ENCODE peak calls at places on chromosome 2, in six cellular contexts. C, G, X, R, E and A are unnamed samples.

GRCh38 chr2:161206491-161207032 is 46.3 kb downstream of the TANK start:
- DNase-seq in R (no peak), C (no peak), G (no peak), E (no peak), X (no peak), A (no peak)

GRCh38 chr2:156663757-156664409 is 227.7 kb downstream of the GPD2 start:
- DNase-seq in G (no peak), C (no peak), E (no peak), R (no peak), X (no peak), A (peak)

GRCh38 chr2:168179592-168179991 is 67.8 kb downstream of the STK39 start:
- DNase-seq in E (no peak), R (no peak), G (no peak), X (no peak), C (no peak), A (no peak)

GRCh38 chr2:33426666-33427231 is 49.7 kb upstream of the RASGRP3 start:
- DNase-seq in R (no peak), G (peak), E (peak), X (no peak), C (no peak), A (no peak)

GRCh38 chr2:150866431-150866830 is 379.0 kb upstream of the RND3 start:
- DNase-seq in X (no peak), G (no peak), E (no peak), R (no peak), C (no peak), A (no peak)

GRCh38 chr2:55047677-55048299 is 2.5 kb downstream of the RTN4 start:
- DNase-seq in R (no peak), C (no peak), E (peak), G (no peak), X (no peak), A (peak)

GRCh38 chr2:201880620-201881381 is 74.5 kb downstream of the CDK15 start:
- DNase-seq in C (no peak), E (no peak), G (no peak), R (no peak), X (no peak), A (no peak)

GRCh38 chr2:7115364-7115763 is 198.2 kb downstream of the RNF144A start:
- DNase-seq in G (no peak), X (no peak), E (no peak), C (no peak), R (no peak), A (no peak)

GRCh38 chr2:46555011-46555410 is 75.6 kb downstream of the TMEM247 start:
- DNase-seq in E (no peak), X (peak), R (no peak), G (no peak), C (peak), A (no peak)

GRCh38 chr2:186422226-186422625 is 63.8 kb upstream of the ZC3H15 start:
- DNase-seq in G (no peak), C (no peak), X (no peak), R (no peak), E (peak), A (no peak)

GRCh38 chr2:179636100-179636980 is 225.1 kb downstream of the ZNF385B start:
- DNase-seq in X (no peak), C (no peak), E (no peak), G (no peak), R (no peak), A (no peak)

GRCh38 chr2:240112914-240113690 is 23.0 kb downstream of the COPS9 start:
- DNase-seq in G (no peak), E (no peak), R (no peak), X (peak), C (no peak), A (no peak)

GRCh38 chr2:99659874-99660273 is 170.1 kb upstream of the REV1 start:
- DNase-seq in E (no peak), X (no peak), C (no peak), R (no peak), G (no peak), A (no peak)